ENCODE peak calls at places on chromosomes 5 and 9, in five cellular contexts. L, K, D, R and G are unnamed samples.

GRCh38 chr9:98971168-98971914 is 27.6 kb downstream of the COL15A1 start:
- DNase-seq in L (no peak), D (no peak), R (peak; percentile 84), K (peak; percentile 64), G (no peak)

GRCh38 chr5:181191526-181192336 is 13.3 kb downstream of the TRIM7 start:
- DNase-seq in L (peak; percentile 99), D (peak; percentile 99), K (peak; percentile 92), R (peak; percentile 93), G (peak; percentile 97)

GRCh38 chr9:76873056-76873792 is 32.7 kb downstream of the PRUNE2 start:
- DNase-seq in K (no peak), R (peak; percentile 27), L (no peak), D (no peak), G (peak; percentile 9)

GRCh38 chr5:175813943-175814630 is 57.3 kb upstream of the CPLX2 start:
- DNase-seq in K (peak; percentile 63), R (no peak), L (no peak), D (no peak), G (no peak)

GRCh38 chr9:135487281-135488012 is 7.9 kb downstream of the PPP1R26 start:
- DNase-seq in D (no peak), K (no peak), L (no peak), R (no peak), G (no peak)

GRCh38 chr5:38500861-38501260 is 55.6 kb downstream of the LIFR start:
- DNase-seq in L (no peak), R (peak; percentile 60), K (peak; percentile 63), D (no peak), G (no peak)

GRCh38 chr5:142828797-142829535 is 58.8 kb downstream of the ARHGAP26 start:
- DNase-seq in L (no peak), R (no peak), K (no peak), D (no peak), G (no peak)

GRCh38 chr5:90351101-90351500 is 58.5 kb downstream of the CETN3 start:
- DNase-seq in D (no peak), R (no peak), K (no peak), L (no peak), G (no peak)